ENCODE peak calls at places on chromosomes 11 and 22, in six cellular contexts. M is Peyer's patch, N is tibial artery, K is body of pancreas, G is cardiac muscle cell, B is aorta. O is an unnamed sample. For H3K9me3 and H3K4me1, the result is how much of the 10 kb centered on the place peaks cover.

GRCh38 chr22:31492151-31492550 is 2.5 kb upstream of the EIF4ENIF1 start:
- DNase-seq in M (no peak), N (no peak), K (no peak), G (no peak), B (no peak), O (no peak)

GRCh38 chr11:61637287-61637686 is 42.9 kb upstream of the DAGLA start:
- DNase-seq in M (no peak), N (no peak), K (no peak), G (no peak), B (no peak), O (no peak)

GRCh38 chr22:17727244-17727892 is 46.9 kb downstream of the BID start:
- DNase-seq in M (no peak), N (no peak), K (no peak), G (no peak), B (no peak), O (no peak)

GRCh38 chr11:113519989-113520613 is 44.9 kb upstream of the DRD2 start:
- DNase-seq in M (no peak), N (no peak), K (no peak), G (no peak), B (no peak), O (no peak)

GRCh38 chr11:15195454-15196200 is 80.9 kb downstream of the INSC start:
- DNase-seq in M (no peak), N (no peak), K (peak), G (no peak), B (no peak), O (no peak)

GRCh38 chr11:45262900-45263299 is 23.2 kb downstream of the SYT13 start:
- DNase-seq in M (peak), N (no peak), K (no peak), G (no peak), B (no peak), O (no peak)

GRCh38 chr11:17591293-17591692 is 44.2 kb downstream of the OTOG start:
- DNase-seq in M (peak), N (peak), K (no peak), G (no peak), B (peak), O (no peak)

GRCh38 chr22:20904008-20904979 is 12.9 kb upstream of the CRKL start:
- DNase-seq in M (no peak), N (no peak), K (no peak), G (no peak), B (peak), O (no peak)

GRCh38 chr11:126076641-126077040 is 14.0 kb upstream of the CDON start:
- DNase-seq in M (no peak), N (no peak), K (no peak), G (no peak), B (no peak), O (no peak)

GRCh38 chr11:61917357-61918109 is at the start of gene RAB3IL1:
- DNase-seq in M (peak), N (no peak), K (peak), G (peak), B (peak), O (no peak)

GRCh38 chr22:28942801-28943500 is 59.6 kb downstream of the ZNRF3 start:
- DNase-seq in M (no peak), N (no peak), K (no peak), G (peak), B (no peak), O (no peak)
- H3K9me3 ChIP-seq in M (under half), N (under half), K (under half), G (under half), B (under half), O (under half)

DNA sequence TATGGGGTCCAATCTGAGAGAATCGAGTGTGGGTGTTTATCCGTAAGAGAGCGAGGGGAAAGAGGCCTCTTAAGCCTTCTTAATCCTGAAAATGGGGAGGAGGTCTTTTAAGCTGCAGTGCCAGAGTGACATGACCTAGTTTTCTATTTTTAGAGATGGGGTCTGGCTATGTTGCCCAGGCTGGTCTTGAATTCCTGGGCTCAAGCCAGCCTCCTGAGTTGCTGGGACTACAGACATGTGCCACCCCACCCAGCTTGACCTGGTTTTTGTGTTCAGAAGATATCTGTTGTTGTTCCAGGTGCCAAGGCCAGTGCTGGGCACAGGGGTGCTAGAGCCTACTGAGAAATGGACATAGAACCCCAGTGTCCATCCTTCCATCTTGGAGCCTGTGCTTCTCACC is 1.4 kb downstream of the BAD start:
- DNase-seq in M (no peak), N (no peak), K (no peak), G (no peak), B (no peak), O (no peak)
- H3K4me1 ChIP-seq in M (under half), N (under half), K (under half), G (under half), B (under half), O (under half)

DNA sequence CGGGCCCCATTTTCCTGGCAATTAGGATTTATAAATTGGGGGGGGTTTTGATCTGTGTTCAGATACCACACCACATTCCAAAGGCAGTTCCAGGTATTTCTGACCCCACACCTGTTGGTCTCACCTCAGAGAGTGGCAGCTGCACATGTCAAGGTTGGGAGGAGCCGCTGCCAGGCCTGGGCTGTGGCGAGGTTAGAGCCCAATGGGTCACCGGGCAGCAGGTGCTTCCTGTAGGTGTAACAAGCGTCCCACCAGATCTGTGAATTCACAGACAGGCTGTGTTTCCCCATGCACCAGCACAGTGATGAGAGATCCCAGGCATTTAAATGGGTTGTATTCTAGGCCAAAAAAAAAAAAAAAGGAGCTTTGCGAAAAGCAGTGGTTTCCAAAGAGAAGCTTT is 58.6 kb downstream of the CABIN1 start:
- DNase-seq in M (peak), N (no peak), K (no peak), G (no peak), B (peak), O (no peak)
- H3K4me3 ChIP-seq in M (no peak), N (no peak), K (no peak), G (no peak), B (no peak), O (no peak)

GRCh38 chr11:97979741-97980140 is 1041.0 kb upstream of the CNTN5 start:
- DNase-seq in M (no peak), N (no peak), K (no peak), G (no peak), B (no peak), O (no peak)

GRCh38 chr11:97973352-97973857 is 1047.3 kb upstream of the CNTN5 start:
- DNase-seq in M (no peak), N (no peak), K (no peak), G (peak), B (no peak), O (no peak)

GRCh38 chr11:97972731-97973130 is 1048.0 kb upstream of the CNTN5 start:
- DNase-seq in M (no peak), N (no peak), K (no peak), G (no peak), B (no peak), O (no peak)

GRCh38 chr11:97977726-97978125 is 1043.0 kb upstream of the CNTN5 start:
- DNase-seq in M (no peak), N (no peak), K (no peak), G (no peak), B (no peak), O (no peak)

DNA sequence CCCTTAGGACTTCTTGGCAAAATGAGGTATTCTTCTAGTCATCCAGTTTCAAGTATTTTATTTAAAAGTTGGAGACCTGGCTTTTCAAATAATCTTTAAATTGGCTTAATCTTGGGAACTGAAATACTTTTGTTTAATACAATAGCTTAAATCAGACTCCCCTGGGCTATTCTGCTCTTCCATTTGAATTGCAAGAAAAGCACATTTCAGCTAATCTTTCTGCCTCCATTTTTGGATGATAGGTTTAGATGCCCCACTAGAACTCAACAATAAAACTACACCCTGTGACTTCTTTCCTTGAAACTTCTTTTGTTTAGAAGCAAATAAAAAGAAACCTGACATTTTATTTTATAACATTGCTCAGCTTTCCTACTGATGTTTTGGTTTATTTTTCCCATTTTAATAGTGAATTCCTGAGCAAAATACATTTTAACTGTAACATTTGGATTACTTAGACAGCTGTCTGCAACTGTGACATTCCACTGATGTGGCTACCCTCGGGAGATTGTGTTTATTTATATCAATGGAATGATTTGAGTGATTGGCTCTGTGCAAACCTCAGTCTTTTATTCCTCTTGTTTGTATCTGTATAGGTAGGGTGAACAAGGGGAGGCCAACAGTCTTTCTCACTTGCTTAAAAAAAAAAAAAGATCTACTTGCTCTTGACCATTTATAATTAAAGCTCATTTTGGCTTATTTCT is 1045.8 kb upstream of the CNTN5 start:
- DNase-seq in M (no peak), N (no peak), K (no peak), G (no peak), B (no peak), O (no peak)
- H3K9me3 ChIP-seq in M (under half), N (under half), K (under half), G (under half), B (under half), O (under half)

O was measured in breast epithelium.